ENCODE peak calls at places on chromosomes 11 and 22, in six cellular contexts. One of them, this sample, is unnamed.

GRCh38 chr11:1574256-1575242 is 2.5 kb upstream of the DUSP8 start:
- DNase-seq in cardiac muscle cell: peak; percentile 73
- DNase-seq in A549: peak; percentile 68
- DNase-seq in NB4: peak; percentile 77
- DNase-seq in NCI-H460: no peak
- DNase-seq in A172: peak; percentile 40
- DNase-seq in this sample: no peak

GRCh38 chr22:19218541-19219233 is 40.2 kb upstream of the SLC25A1 start:
- DNase-seq in cardiac muscle cell: peak; percentile 8
- DNase-seq in A549: no peak
- DNase-seq in NB4: no peak
- DNase-seq in NCI-H460: no peak
- DNase-seq in A172: no peak
- DNase-seq in this sample: no peak

GRCh38 chr11:44515085-44515484 is 50.4 kb upstream of the CD82 start:
- DNase-seq in cardiac muscle cell: no peak
- DNase-seq in A549: no peak
- DNase-seq in NB4: no peak
- DNase-seq in NCI-H460: no peak
- DNase-seq in A172: no peak
- DNase-seq in this sample: no peak

GRCh38 chr11:126338346-126339055 is 17.0 kb upstream of the ST3GAL4 start:
- DNase-seq in cardiac muscle cell: no peak
- DNase-seq in A549: no peak
- DNase-seq in NB4: no peak
- DNase-seq in NCI-H460: no peak
- DNase-seq in A172: no peak
- DNase-seq in this sample: no peak

GRCh38 chr11:47924184-47924671 is 56.1 kb upstream of the PTPRJ start:
- DNase-seq in cardiac muscle cell: no peak
- DNase-seq in A549: peak; percentile 61
- DNase-seq in NB4: no peak
- DNase-seq in NCI-H460: no peak
- DNase-seq in A172: peak; percentile 95
- DNase-seq in this sample: peak; percentile 65

GRCh38 chr11:9834281-9834680 is 170.4 kb downstream of the SWAP70 start:
- DNase-seq in cardiac muscle cell: no peak
- DNase-seq in A549: no peak
- DNase-seq in NB4: no peak
- DNase-seq in NCI-H460: no peak
- DNase-seq in A172: peak; percentile 84
- DNase-seq in this sample: no peak

GRCh38 chr11:129434641-129435498 is 59.2 kb downstream of the BARX2 start:
- DNase-seq in cardiac muscle cell: no peak
- DNase-seq in A549: no peak
- DNase-seq in NB4: no peak
- DNase-seq in NCI-H460: no peak
- DNase-seq in A172: peak; percentile 32
- DNase-seq in this sample: no peak

GRCh38 chr11:36196476-36197099 is 92.6 kb downstream of the COMMD9 start:
- DNase-seq in cardiac muscle cell: peak; percentile 14
- DNase-seq in A549: no peak
- DNase-seq in NB4: no peak
- DNase-seq in NCI-H460: no peak
- DNase-seq in A172: no peak
- DNase-seq in this sample: peak; percentile 13

GRCh38 chr11:107397357-107397756 is 60.3 kb downstream of the CWF19L2 start:
- DNase-seq in cardiac muscle cell: peak; percentile 18
- DNase-seq in A549: no peak
- DNase-seq in NB4: no peak
- DNase-seq in NCI-H460: no peak
- DNase-seq in A172: no peak
- DNase-seq in this sample: no peak

This sample was measured in brain microvascular endothelial cell.